ENCODE peak calls at places on chromosomes 2 and 18, in eight cellular contexts. One of them, this sample, is unnamed.

GRCh38 chr2:109494842-109495241 is 118.9 kb downstream of the SEPTIN10 start:
- DNase-seq in IMR-90: no peak
- DNase-seq in psoas muscle: peak; percentile 83
- DNase-seq in CD4-positive, alpha-beta T cell: no peak
- DNase-seq in stomach: peak; percentile 62
- DNase-seq in WERI-Rb-1: no peak
- DNase-seq in HCT116: no peak
- DNase-seq in mesenchymal stem cell: no peak
- DNase-seq in this sample: no peak

GRCh38 chr2:230793573-230794359 is 71.0 kb upstream of the ITM2C start:
- DNase-seq in IMR-90: peak; percentile 100
- DNase-seq in HCT116: peak; percentile 95
- DNase-seq in mesenchymal stem cell: peak; percentile 100
- DNase-seq in psoas muscle: peak; percentile 78
- DNase-seq in CD4-positive, alpha-beta T cell: peak; percentile 49
- DNase-seq in WERI-Rb-1: no peak
- DNase-seq in stomach: peak; percentile 70
- DNase-seq in this sample: peak; percentile 93

GRCh38 chr2:158043181-158043948 is 58.3 kb upstream of the UPP2 start:
- DNase-seq in WERI-Rb-1: peak; percentile 16
- DNase-seq in IMR-90: no peak
- DNase-seq in mesenchymal stem cell: no peak
- DNase-seq in CD4-positive, alpha-beta T cell: no peak
- DNase-seq in stomach: no peak
- DNase-seq in psoas muscle: no peak
- DNase-seq in HCT116: no peak
- DNase-seq in this sample: no peak

GRCh38 chr2:36357506-36358316 is 2.1 kb downstream of the CRIM1 start:
- DNase-seq in IMR-90: peak; percentile 85
- DNase-seq in stomach: no peak
- DNase-seq in WERI-Rb-1: peak; percentile 51
- DNase-seq in psoas muscle: peak; percentile 80
- DNase-seq in mesenchymal stem cell: peak; percentile 92
- DNase-seq in CD4-positive, alpha-beta T cell: no peak
- DNase-seq in HCT116: peak; percentile 69
- DNase-seq in this sample: no peak

GRCh38 chr2:217650716-217651360 is 352.0 kb downstream of the TNS1 start:
- DNase-seq in WERI-Rb-1: peak; percentile 59
- DNase-seq in CD4-positive, alpha-beta T cell: no peak
- DNase-seq in HCT116: peak; percentile 60
- DNase-seq in mesenchymal stem cell: peak; percentile 67
- DNase-seq in IMR-90: peak; percentile 66
- DNase-seq in stomach: no peak
- DNase-seq in psoas muscle: no peak
- DNase-seq in this sample: no peak

GRCh38 chr2:64260817-64261216 is 116.6 kb upstream of the PELI1 start:
- DNase-seq in stomach: peak; percentile 48
- DNase-seq in psoas muscle: no peak
- DNase-seq in CD4-positive, alpha-beta T cell: peak; percentile 7
- DNase-seq in WERI-Rb-1: no peak
- DNase-seq in IMR-90: no peak
- DNase-seq in HCT116: no peak
- DNase-seq in mesenchymal stem cell: peak; percentile 51
- DNase-seq in this sample: no peak

GRCh38 chr2:95306306-95306895 is 9.3 kb downstream of the KCNIP3 start:
- DNase-seq in IMR-90: no peak
- DNase-seq in stomach: no peak
- DNase-seq in mesenchymal stem cell: no peak
- DNase-seq in psoas muscle: no peak
- DNase-seq in HCT116: no peak
- DNase-seq in WERI-Rb-1: no peak
- DNase-seq in CD4-positive, alpha-beta T cell: no peak
- DNase-seq in this sample: no peak

GRCh38 chr2:236503100-236503499 is 66.5 kb upstream of the ACKR3 start:
- DNase-seq in mesenchymal stem cell: no peak
- DNase-seq in WERI-Rb-1: no peak
- DNase-seq in stomach: no peak
- DNase-seq in HCT116: no peak
- DNase-seq in CD4-positive, alpha-beta T cell: no peak
- DNase-seq in IMR-90: no peak
- DNase-seq in psoas muscle: no peak
- DNase-seq in this sample: no peak

GRCh38 chr2:33242845-33243244 is 233.6 kb upstream of the RASGRP3 start:
- DNase-seq in mesenchymal stem cell: peak; percentile 86
- DNase-seq in psoas muscle: no peak
- DNase-seq in CD4-positive, alpha-beta T cell: no peak
- DNase-seq in IMR-90: peak; percentile 90
- DNase-seq in HCT116: no peak
- DNase-seq in stomach: no peak
- DNase-seq in WERI-Rb-1: no peak
- DNase-seq in this sample: no peak

GRCh38 chr18:78576967-78577366 is 402.7 kb upstream of the SALL3 start:
- DNase-seq in stomach: no peak
- DNase-seq in psoas muscle: no peak
- DNase-seq in CD4-positive, alpha-beta T cell: no peak
- DNase-seq in IMR-90: no peak
- DNase-seq in WERI-Rb-1: no peak
- DNase-seq in HCT116: no peak
- DNase-seq in mesenchymal stem cell: no peak
- DNase-seq in this sample: no peak

GRCh38 chr2:165902929-165903328 is 50.6 kb downstream of the TTC21B start:
- DNase-seq in stomach: no peak
- DNase-seq in psoas muscle: no peak
- DNase-seq in mesenchymal stem cell: peak; percentile 72
- DNase-seq in HCT116: no peak
- DNase-seq in CD4-positive, alpha-beta T cell: no peak
- DNase-seq in IMR-90: peak; percentile 17
- DNase-seq in WERI-Rb-1: no peak
- DNase-seq in this sample: no peak

GRCh38 chr2:71402427-71402826 is 50.9 kb upstream of the DYSF start:
- DNase-seq in IMR-90: no peak
- DNase-seq in HCT116: no peak
- DNase-seq in CD4-positive, alpha-beta T cell: no peak
- DNase-seq in WERI-Rb-1: no peak
- DNase-seq in mesenchymal stem cell: no peak
- DNase-seq in stomach: no peak
- DNase-seq in psoas muscle: no peak
- DNase-seq in this sample: no peak

GRCh38 chr2:57965961-57966360 is 80.6 kb upstream of the VRK2 start:
- DNase-seq in IMR-90: no peak
- DNase-seq in mesenchymal stem cell: no peak
- DNase-seq in WERI-Rb-1: no peak
- DNase-seq in psoas muscle: no peak
- DNase-seq in CD4-positive, alpha-beta T cell: no peak
- DNase-seq in stomach: no peak
- DNase-seq in HCT116: no peak
- DNase-seq in this sample: peak; percentile 39

GRCh38 chr2:70560452-70560851 is 6.8 kb upstream of the TGFA start:
- DNase-seq in IMR-90: no peak
- DNase-seq in stomach: no peak
- DNase-seq in HCT116: no peak
- DNase-seq in mesenchymal stem cell: no peak
- DNase-seq in WERI-Rb-1: no peak
- DNase-seq in psoas muscle: no peak
- DNase-seq in CD4-positive, alpha-beta T cell: no peak
- DNase-seq in this sample: no peak

GRCh38 chr18:21203096-21203495 is 38.9 kb upstream of the GREB1L start:
- DNase-seq in stomach: no peak
- DNase-seq in psoas muscle: no peak
- DNase-seq in IMR-90: no peak
- DNase-seq in mesenchymal stem cell: no peak
- DNase-seq in HCT116: no peak
- DNase-seq in CD4-positive, alpha-beta T cell: no peak
- DNase-seq in WERI-Rb-1: no peak
- DNase-seq in this sample: no peak

GRCh38 chr18:21205695-21206094 is 36.3 kb upstream of the GREB1L start:
- DNase-seq in psoas muscle: no peak
- DNase-seq in WERI-Rb-1: no peak
- DNase-seq in CD4-positive, alpha-beta T cell: no peak
- DNase-seq in stomach: no peak
- DNase-seq in mesenchymal stem cell: no peak
- DNase-seq in HCT116: no peak
- DNase-seq in IMR-90: no peak
- DNase-seq in this sample: no peak

GRCh38 chr18:21203842-21204241 is 38.2 kb upstream of the GREB1L start:
- DNase-seq in HCT116: no peak
- DNase-seq in WERI-Rb-1: no peak
- DNase-seq in psoas muscle: no peak
- DNase-seq in IMR-90: no peak
- DNase-seq in CD4-positive, alpha-beta T cell: no peak
- DNase-seq in stomach: no peak
- DNase-seq in mesenchymal stem cell: no peak
- DNase-seq in this sample: no peak
- H3K27ac ChIP-seq in HCT116: no peak overlapping the region
- H3K27ac ChIP-seq in WERI-Rb-1: no peak overlapping the region
- H3K27ac ChIP-seq in psoas muscle: no peak overlapping the region
- H3K27ac ChIP-seq in IMR-90: no peak overlapping the region
- H3K27ac ChIP-seq in CD4-positive, alpha-beta T cell: no peak overlapping the region
- H3K27ac ChIP-seq in stomach: no peak overlapping the region
- H3K27ac ChIP-seq in mesenchymal stem cell: no peak overlapping the region
- H3K27ac ChIP-seq in this sample: no peak overlapping the region

GRCh38 chr18:48939368-48940097 is 11.2 kb downstream of the SMAD7 start:
- DNase-seq in CD4-positive, alpha-beta T cell: no peak
- DNase-seq in stomach: no peak
- DNase-seq in HCT116: no peak
- DNase-seq in psoas muscle: no peak
- DNase-seq in IMR-90: no peak
- DNase-seq in WERI-Rb-1: no peak
- DNase-seq in mesenchymal stem cell: peak; percentile 40
- DNase-seq in this sample: no peak
- H3K27ac ChIP-seq in CD4-positive, alpha-beta T cell: no peak overlapping the region
- H3K27ac ChIP-seq in stomach: peak overlapping the region; percentile 100
- H3K27ac ChIP-seq in HCT116: no peak overlapping the region
- H3K27ac ChIP-seq in psoas muscle: peak overlapping the region; percentile 58
- H3K27ac ChIP-seq in IMR-90: peak overlapping the region; percentile 71
- H3K27ac ChIP-seq in WERI-Rb-1: no peak overlapping the region
- H3K27ac ChIP-seq in mesenchymal stem cell: peak overlapping the region; percentile 83
- H3K27ac ChIP-seq in this sample: peak overlapping the region; percentile 99

DNA sequence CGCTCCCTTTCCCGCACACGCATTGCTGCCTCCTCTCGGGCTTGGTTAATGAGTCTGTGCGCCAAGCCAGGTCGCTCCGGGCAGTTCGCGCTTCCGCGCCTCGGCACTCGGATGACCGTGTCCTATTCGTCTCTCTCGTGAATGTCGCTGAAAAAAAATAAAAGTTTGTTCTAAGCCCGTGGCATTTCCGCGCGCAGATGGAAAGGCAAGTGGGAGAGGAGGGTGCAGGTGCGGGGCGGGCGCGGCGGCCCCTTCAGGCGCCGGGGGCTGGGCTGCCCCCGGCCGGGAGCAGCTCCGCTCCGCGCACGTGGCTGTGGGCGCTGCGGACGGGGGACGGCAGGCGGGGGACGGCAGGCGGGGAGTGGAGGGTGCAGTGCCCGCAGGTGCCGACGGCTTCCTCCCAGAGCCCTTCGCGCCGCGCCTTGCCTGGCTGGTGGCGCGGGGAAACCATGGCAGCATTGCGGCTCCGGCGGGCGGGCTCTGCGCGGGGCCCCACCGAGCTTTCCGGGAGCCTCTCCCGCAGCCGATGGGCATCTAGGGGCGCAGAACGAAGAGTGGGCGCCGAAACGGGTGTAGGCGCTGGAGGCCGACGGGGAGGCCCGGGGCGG is 159.6 kb upstream of the SIX2 start:
- DNase-seq in mesenchymal stem cell: no peak
- DNase-seq in WERI-Rb-1: peak; percentile 41
- DNase-seq in stomach: no peak
- DNase-seq in HCT116: no peak
- DNase-seq in CD4-positive, alpha-beta T cell: no peak
- DNase-seq in IMR-90: no peak
- DNase-seq in psoas muscle: peak; percentile 59
- DNase-seq in this sample: no peak
- H3K27ac ChIP-seq in mesenchymal stem cell: peak overlapping the region; percentile 14
- H3K27ac ChIP-seq in WERI-Rb-1: no peak overlapping the region
- H3K27ac ChIP-seq in stomach: no peak overlapping the region
- H3K27ac ChIP-seq in HCT116: no peak overlapping the region
- H3K27ac ChIP-seq in CD4-positive, alpha-beta T cell: no peak overlapping the region
- H3K27ac ChIP-seq in IMR-90: no peak overlapping the region
- H3K27ac ChIP-seq in psoas muscle: peak overlapping the region; percentile 72
- H3K27ac ChIP-seq in this sample: no peak overlapping the region

GRCh38 chr2:222283634-222284033 is 15.2 kb downstream of the PAX3 start:
- DNase-seq in psoas muscle: peak; percentile 92
- DNase-seq in CD4-positive, alpha-beta T cell: no peak
- DNase-seq in mesenchymal stem cell: no peak
- DNase-seq in HCT116: no peak
- DNase-seq in IMR-90: no peak
- DNase-seq in stomach: no peak
- DNase-seq in WERI-Rb-1: peak; percentile 89
- DNase-seq in this sample: no peak

GRCh38 chr2:222281495-222281894 is 17.3 kb downstream of the PAX3 start:
- DNase-seq in IMR-90: no peak
- DNase-seq in psoas muscle: no peak
- DNase-seq in mesenchymal stem cell: no peak
- DNase-seq in CD4-positive, alpha-beta T cell: no peak
- DNase-seq in WERI-Rb-1: no peak
- DNase-seq in stomach: no peak
- DNase-seq in HCT116: no peak
- DNase-seq in this sample: no peak

GRCh38 chr2:222280795-222281194 is 18.0 kb downstream of the PAX3 start:
- DNase-seq in stomach: no peak
- DNase-seq in WERI-Rb-1: no peak
- DNase-seq in CD4-positive, alpha-beta T cell: no peak
- DNase-seq in mesenchymal stem cell: no peak
- DNase-seq in IMR-90: no peak
- DNase-seq in HCT116: no peak
- DNase-seq in psoas muscle: no peak
- DNase-seq in this sample: no peak

GRCh38 chr2:222287862-222288479 is 10.8 kb downstream of the PAX3 start:
- DNase-seq in psoas muscle: no peak
- DNase-seq in CD4-positive, alpha-beta T cell: no peak
- DNase-seq in mesenchymal stem cell: no peak
- DNase-seq in IMR-90: no peak
- DNase-seq in stomach: no peak
- DNase-seq in WERI-Rb-1: no peak
- DNase-seq in HCT116: no peak
- DNase-seq in this sample: no peak

DNA sequence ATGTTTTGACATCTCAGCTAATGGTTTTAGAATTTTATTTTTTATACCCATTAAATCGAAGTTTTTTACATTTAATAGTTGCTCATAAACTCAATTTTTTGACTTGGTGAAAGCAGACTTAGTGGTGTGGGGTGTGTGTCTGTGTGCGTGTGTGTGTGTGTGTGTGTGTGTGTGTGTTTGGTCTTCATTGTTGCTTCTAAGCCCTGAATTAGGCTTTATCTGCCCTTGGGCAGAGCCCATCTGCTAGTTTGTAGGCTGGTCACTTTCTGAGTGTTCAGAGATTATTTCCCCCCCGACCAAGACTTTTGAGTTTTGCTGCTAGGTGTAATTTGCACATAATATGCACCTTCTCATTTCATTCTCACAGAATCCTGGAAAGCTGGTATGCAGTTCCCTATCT is 14.3 kb downstream of the PAX3 start:
- DNase-seq in CD4-positive, alpha-beta T cell: no peak
- DNase-seq in HCT116: no peak
- DNase-seq in stomach: no peak
- DNase-seq in psoas muscle: no peak
- DNase-seq in WERI-Rb-1: peak; percentile 53
- DNase-seq in IMR-90: no peak
- DNase-seq in mesenchymal stem cell: no peak
- DNase-seq in this sample: no peak
- H3K27ac ChIP-seq in CD4-positive, alpha-beta T cell: no peak overlapping the region
- H3K27ac ChIP-seq in HCT116: no peak overlapping the region
- H3K27ac ChIP-seq in stomach: no peak overlapping the region
- H3K27ac ChIP-seq in psoas muscle: peak overlapping the region; percentile 66
- H3K27ac ChIP-seq in WERI-Rb-1: no peak overlapping the region
- H3K27ac ChIP-seq in IMR-90: no peak overlapping the region
- H3K27ac ChIP-seq in mesenchymal stem cell: no peak overlapping the region
- H3K27ac ChIP-seq in this sample: no peak overlapping the region